ENCODE peak calls at places on chromosome 2, in seven cellular contexts. T is GM23338, D is SK-N-SH, J is hepatocyte, P is GM23248, G is PC-9, N is PC-3. K is an unnamed sample.
A peak's percentile ranks its signal among the peaks of the same experiment; 100 is the strongest.

GRCh38 chr2:75525434-75526308 is 35.1 kb downstream of the EVA1A start:
- DNase-seq in T (no peak), D (no peak), J (no peak), P (peak; percentile 75), G (peak; percentile 72), N (peak; percentile 92), K (no peak)

GRCh38 chr2:205964111-205964761 is 121.7 kb downstream of the INO80D start:
- DNase-seq in T (no peak), D (no peak), J (no peak), P (no peak), G (no peak), N (no peak), K (no peak)

GRCh38 chr2:27806311-27807059 is 35.0 kb downstream of the MRPL33 start:
- DNase-seq in T (no peak), D (no peak), J (no peak), P (no peak), G (no peak), N (no peak), K (no peak)

GRCh38 chr2:24972315-24972958 is 682 bp upstream of the DNAJC27 start:
- DNase-seq in T (peak; percentile 48), D (peak; percentile 50), J (peak; percentile 50), P (peak; percentile 60), G (no peak), N (peak; percentile 26), K (peak; percentile 58)

GRCh38 chr2:226903179-226903578 is 67.3 kb downstream of the RHBDD1 start:
- DNase-seq in T (no peak), D (no peak), J (no peak), P (peak; percentile 94), G (no peak), N (peak; percentile 77), K (no peak)

GRCh38 chr2:105432749-105433148 is 33.9 kb upstream of the FHL2 start:
- DNase-seq in T (no peak), D (no peak), J (no peak), P (peak; percentile 36), G (no peak), N (no peak), K (no peak)

GRCh38 chr2:3185256-3185655 is 192.4 kb downstream of the EIPR1 start:
- DNase-seq in T (no peak), D (no peak), J (no peak), P (no peak), G (no peak), N (no peak), K (no peak)

GRCh38 chr2:204000446-204000845 is 63.9 kb downstream of the ICOS start:
- DNase-seq in T (no peak), D (no peak), J (no peak), P (no peak), G (no peak), N (no peak), K (no peak)

GRCh38 chr2:187842978-187843847 is 289.0 kb upstream of the TFPI start:
- DNase-seq in T (peak; percentile 91), D (peak; percentile 15), J (peak; percentile 85), P (peak; percentile 81), G (no peak), N (peak; percentile 86), K (peak; percentile 45)

GRCh38 chr2:136056077-136056688 is 61.8 kb downstream of the CXCR4 start:
- DNase-seq in T (no peak), D (no peak), J (no peak), P (no peak), G (no peak), N (no peak), K (no peak)

GRCh38 chr2:162330881-162331280 is 12.4 kb upstream of the IFIH1 start:
- DNase-seq in T (no peak), D (no peak), J (no peak), P (no peak), G (no peak), N (peak; percentile 14), K (no peak)

GRCh38 chr2:225090746-225091145 is 48.5 kb upstream of the DOCK10 start:
- DNase-seq in T (no peak), D (no peak), J (no peak), P (peak; percentile 81), G (no peak), N (peak; percentile 81), K (no peak)

GRCh38 chr2:182618672-182619079 is 97.4 kb upstream of the DNAJC10 start:
- DNase-seq in T (no peak), D (no peak), J (no peak), P (peak; percentile 43), G (no peak), N (peak; percentile 22), K (no peak)

GRCh38 chr2:181715033-181715630 is 34.8 kb upstream of the NEUROD1 start:
- DNase-seq in T (peak; percentile 87), D (peak; percentile 51), J (peak; percentile 91), P (peak; percentile 84), G (peak; percentile 70), N (peak; percentile 89), K (peak; percentile 78)

GRCh38 chr2:4895376-4895775 is 796.8 kb upstream of the SOX11 start:
- DNase-seq in T (no peak), D (no peak), J (no peak), P (no peak), G (no peak), N (peak; percentile 26), K (no peak)

GRCh38 chr2:96538487-96539214 is 2.1 kb downstream of the ARID5A start:
- DNase-seq in T (peak; percentile 95), D (no peak), J (peak; percentile 63), P (peak; percentile 66), G (no peak), N (no peak), K (no peak)

GRCh38 chr2:107511970-107512789 is 314.5 kb upstream of the RGPD4 start:
- DNase-seq in T (no peak), D (no peak), J (no peak), P (no peak), G (no peak), N (no peak), K (no peak)

GRCh38 chr2:178676046-178676445 is 131.2 kb downstream of the TTN start:
- DNase-seq in T (no peak), D (no peak), J (no peak), P (no peak), G (no peak), N (no peak), K (no peak)

GRCh38 chr2:178683877-178684276 is 123.3 kb downstream of the TTN start:
- DNase-seq in T (no peak), D (no peak), J (no peak), P (no peak), G (no peak), N (no peak), K (no peak)

GRCh38 chr2:178677599-178677998 is 129.6 kb downstream of the TTN start:
- DNase-seq in T (no peak), D (no peak), J (no peak), P (no peak), G (no peak), N (no peak), K (no peak)

GRCh38 chr2:178679891-178680290 is 127.3 kb downstream of the TTN start:
- DNase-seq in T (no peak), D (no peak), J (no peak), P (no peak), G (peak; percentile 39), N (peak; percentile 22), K (no peak)

DNA sequence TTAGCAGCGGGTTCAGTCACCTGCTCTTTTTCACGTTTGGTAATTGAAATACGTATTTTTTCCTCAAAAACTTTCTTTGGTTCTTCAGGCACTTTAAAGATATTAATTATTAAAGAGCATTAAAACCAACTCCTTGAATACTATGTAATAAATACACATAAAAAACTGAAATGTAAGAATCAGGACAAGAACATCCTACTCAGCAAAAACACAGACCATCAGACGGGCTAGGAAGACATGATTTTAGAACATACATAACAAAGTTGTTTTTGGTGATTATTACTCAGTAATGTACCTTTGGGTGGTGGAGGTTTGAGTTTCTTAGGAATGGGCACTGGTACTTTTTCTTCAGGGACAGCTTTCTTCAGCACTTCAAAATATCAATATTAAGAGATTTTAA is 126.1 kb downstream of the TTN start:
- DNase-seq in T (no peak), D (no peak), J (no peak), P (no peak), G (no peak), N (no peak), K (no peak)
- H3K4me2 ChIP-seq in T (no peak overlapping the region), D (no peak overlapping the region), J (no peak overlapping the region), P (no peak overlapping the region), G (no peak overlapping the region), N (no peak overlapping the region), K (no peak overlapping the region)

GRCh38 chr2:64808092-64808491 is 154.4 kb upstream of the SERTAD2 start:
- DNase-seq in T (no peak), D (no peak), J (no peak), P (no peak), G (no peak), N (no peak), K (no peak)
- H2AFZ ChIP-seq in T (no peak overlapping the region), D (peak overlapping the region; percentile 88), J (no peak overlapping the region), P (peak overlapping the region; percentile 76), G (no peak overlapping the region), N (peak overlapping the region; percentile 28), K (no peak overlapping the region)

DNA sequence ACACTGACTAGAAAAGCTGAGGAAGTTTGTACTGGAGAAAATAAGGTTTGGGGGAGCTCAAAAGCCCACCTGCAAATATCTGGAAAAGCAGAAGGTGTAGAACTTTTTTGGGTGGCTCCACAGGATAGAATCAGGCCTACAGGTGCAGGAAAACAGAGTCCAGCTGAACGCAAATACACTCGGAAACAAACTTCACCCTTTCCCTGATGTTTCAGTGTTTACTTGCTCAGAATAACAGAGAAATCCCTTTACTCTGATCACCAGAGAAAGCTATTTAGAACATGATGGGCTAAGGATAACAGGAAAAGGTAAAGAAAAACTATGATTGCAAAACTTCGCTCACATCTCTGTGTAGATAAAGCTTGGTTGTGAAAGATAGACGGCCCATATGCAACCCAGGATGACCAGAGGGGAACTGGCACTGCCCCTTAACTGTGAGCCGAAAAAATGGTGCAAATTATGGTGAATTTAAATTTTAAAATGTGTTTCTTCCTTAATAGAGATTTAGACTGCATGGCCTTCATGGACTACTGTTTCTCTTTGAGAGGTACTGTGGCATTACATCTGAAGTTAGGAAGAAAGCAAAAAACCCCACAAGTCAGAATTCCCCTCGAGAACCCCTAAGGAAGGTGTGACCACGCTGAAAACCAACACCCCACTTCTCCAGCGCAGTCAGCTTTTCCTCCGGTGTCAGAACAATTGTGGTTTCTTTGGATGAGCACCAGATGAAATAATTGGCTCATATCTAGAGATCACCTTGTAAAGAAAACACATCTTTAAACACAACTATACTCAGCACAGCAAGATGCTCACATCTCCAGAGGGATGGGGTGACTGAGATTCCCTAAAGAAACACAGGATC is 84.5 kb upstream of the TMEM247 start:
- DNase-seq in T (no peak), D (no peak), J (no peak), P (no peak), G (no peak), N (no peak), K (no peak)
- H3K9me2 ChIP-seq in T (peaks cover 3% of the 10 kb centered on the region), D (no peaks in the 10 kb centered on the region), J (no peaks in the 10 kb centered on the region), P (no peaks in the 10 kb centered on the region), G (no peaks in the 10 kb centered on the region), N (no peaks in the 10 kb centered on the region), K (no peaks in the 10 kb centered on the region)

DNA sequence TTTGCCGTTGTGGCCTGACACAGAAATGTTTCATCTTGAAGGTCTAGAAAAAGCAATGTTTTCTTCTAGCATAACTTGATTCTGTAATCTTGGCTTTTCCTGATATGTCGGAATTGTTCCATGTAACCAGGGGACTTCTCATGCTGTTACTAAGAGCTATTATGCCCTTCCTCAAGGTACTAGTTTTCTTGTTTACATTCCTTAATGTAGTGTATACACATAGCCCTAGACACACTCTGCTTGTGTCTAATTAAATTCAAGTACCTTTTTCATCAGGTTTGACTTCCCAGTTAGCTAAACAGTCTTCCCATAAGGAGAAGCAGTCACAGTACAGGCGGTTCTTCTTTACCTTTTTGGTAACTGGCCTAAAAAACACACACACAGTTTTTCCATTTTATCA is 122.8 kb upstream of the MSH6 start:
- DNase-seq in T (no peak), D (no peak), J (no peak), P (no peak), G (peak; percentile 26), N (no peak), K (no peak)
- H3K4me2 ChIP-seq in T (no peak overlapping the region), D (no peak overlapping the region), J (no peak overlapping the region), P (no peak overlapping the region), G (no peak overlapping the region), N (no peak overlapping the region), K (peak overlapping the region; percentile 55)

GRCh38 chr2:20173064-20173463 is 51.9 kb downstream of the SDC1 start:
- DNase-seq in T (no peak), D (no peak), J (no peak), P (no peak), G (no peak), N (no peak), K (no peak)
- H2AFZ ChIP-seq in T (peak overlapping the region; percentile 66), D (no peak overlapping the region), J (no peak overlapping the region), P (no peak overlapping the region), G (no peak overlapping the region), N (no peak overlapping the region), K (no peak overlapping the region)

K was measured in OCI-LY7.